ENCODE peak calls at places on chromosomes 2 and 18, in four cellular contexts. One of them, this sample, is unnamed.

GRCh38 chr2:140658766-140659165 is 1472.0 kb downstream of the LRP1B start:
- DNase-seq in OCI-LY7: no peak
- DNase-seq in HuH-7.5: no peak
- DNase-seq in NCI-H1092: no peak
- DNase-seq in this sample: no peak

GRCh38 chr2:137928547-137929503 is 35.4 kb upstream of the HNMT start:
- DNase-seq in OCI-LY7: no peak
- DNase-seq in HuH-7.5: peak
- DNase-seq in NCI-H1092: no peak
- DNase-seq in this sample: no peak

GRCh38 chr2:16798472-16798871 is 132.8 kb upstream of the CYRIA start:
- DNase-seq in OCI-LY7: no peak
- DNase-seq in HuH-7.5: no peak
- DNase-seq in NCI-H1092: no peak
- DNase-seq in this sample: no peak

GRCh38 chr18:34492652-34493051 is 217.4 kb upstream of the DTNA start:
- DNase-seq in OCI-LY7: no peak
- DNase-seq in HuH-7.5: peak
- DNase-seq in NCI-H1092: peak
- DNase-seq in this sample: no peak

GRCh38 chr18:38493991-38494559 is 928.5 kb upstream of the CELF4 start:
- DNase-seq in OCI-LY7: no peak
- DNase-seq in HuH-7.5: no peak
- DNase-seq in NCI-H1092: no peak
- DNase-seq in this sample: no peak

GRCh38 chr2:55743583-55743982 is 49.9 kb upstream of the PNPT1 start:
- DNase-seq in OCI-LY7: no peak
- DNase-seq in HuH-7.5: no peak
- DNase-seq in NCI-H1092: no peak
- DNase-seq in this sample: no peak

GRCh38 chr2:212845941-212846340 is 305.5 kb downstream of the IKZF2 start:
- DNase-seq in OCI-LY7: no peak
- DNase-seq in HuH-7.5: no peak
- DNase-seq in NCI-H1092: no peak
- DNase-seq in this sample: no peak

GRCh38 chr2:224151680-224152310 is 112.7 kb upstream of the SERPINE2 start:
- DNase-seq in OCI-LY7: no peak
- DNase-seq in HuH-7.5: no peak
- DNase-seq in NCI-H1092: no peak
- DNase-seq in this sample: no peak

GRCh38 chr2:100178085-100178788 is 35.8 kb upstream of the AFF3 start:
- DNase-seq in OCI-LY7: peak
- DNase-seq in HuH-7.5: peak
- DNase-seq in NCI-H1092: no peak
- DNase-seq in this sample: no peak

GRCh38 chr2:106344302-106344701 is 123.9 kb downstream of the RGPD3 start:
- DNase-seq in OCI-LY7: no peak
- DNase-seq in HuH-7.5: no peak
- DNase-seq in NCI-H1092: no peak
- DNase-seq in this sample: no peak

GRCh38 chr2:101307950-101308431 is 510 bp downstream of the RNF149 start:
- DNase-seq in OCI-LY7: peak
- DNase-seq in HuH-7.5: no peak
- DNase-seq in NCI-H1092: no peak
- DNase-seq in this sample: no peak